ENCODE peak calls at places on chromosomes 7 and 10, in five cellular contexts. One of them, this sample, is unnamed.

GRCh38 chr10:7561216-7561893 is 105.4 kb downstream of the ITIH5 start:
- DNase-seq in fibroblast of the aortic adventitia: peak
- DNase-seq in stimulated activated naive CD4-positive, alpha-beta T cell: no peak
- DNase-seq in stimulated activated CD4-positive, alpha-beta T cell treated with anti-CD3 and anti-CD28 coated beads, Interleukin-15, amount 100 ng/mL, for 24 hours: no peak
- DNase-seq in activated gamma-delta T cell treated with anti-CD3 and anti-CD28 coated beads, Interleukin-2, amount 50 U/mL, for 16 hours: no peak
- DNase-seq in this sample: no peak

GRCh38 chr10:68826764-68827591 is at the start of gene STOX1:
- DNase-seq in activated gamma-delta T cell treated with anti-CD3 and anti-CD28 coated beads, Interleukin-2, amount 50 U/mL, for 16 hours: peak
- DNase-seq in fibroblast of the aortic adventitia: peak
- DNase-seq in stimulated activated CD4-positive, alpha-beta T cell treated with anti-CD3 and anti-CD28 coated beads, Interleukin-15, amount 100 ng/mL, for 24 hours: peak
- DNase-seq in stimulated activated naive CD4-positive, alpha-beta T cell: peak
- DNase-seq in this sample: peak

GRCh38 chr7:105677803-105678583 is 96.7 kb upstream of the EFCAB10 start:
- DNase-seq in activated gamma-delta T cell treated with anti-CD3 and anti-CD28 coated beads, Interleukin-2, amount 50 U/mL, for 16 hours: peak
- DNase-seq in stimulated activated CD4-positive, alpha-beta T cell treated with anti-CD3 and anti-CD28 coated beads, Interleukin-15, amount 100 ng/mL, for 24 hours: peak
- DNase-seq in fibroblast of the aortic adventitia: no peak
- DNase-seq in stimulated activated naive CD4-positive, alpha-beta T cell: peak
- DNase-seq in this sample: no peak

GRCh38 chr10:38147686-38148085 is 53.5 kb downstream of the ZNF37A start:
- DNase-seq in fibroblast of the aortic adventitia: no peak
- DNase-seq in stimulated activated CD4-positive, alpha-beta T cell treated with anti-CD3 and anti-CD28 coated beads, Interleukin-15, amount 100 ng/mL, for 24 hours: no peak
- DNase-seq in activated gamma-delta T cell treated with anti-CD3 and anti-CD28 coated beads, Interleukin-2, amount 50 U/mL, for 16 hours: no peak
- DNase-seq in stimulated activated naive CD4-positive, alpha-beta T cell: no peak
- DNase-seq in this sample: no peak

GRCh38 chr10:118962159-118962863 is 67.2 kb upstream of the NANOS1 start:
- DNase-seq in fibroblast of the aortic adventitia: no peak
- DNase-seq in stimulated activated CD4-positive, alpha-beta T cell treated with anti-CD3 and anti-CD28 coated beads, Interleukin-15, amount 100 ng/mL, for 24 hours: no peak
- DNase-seq in activated gamma-delta T cell treated with anti-CD3 and anti-CD28 coated beads, Interleukin-2, amount 50 U/mL, for 16 hours: no peak
- DNase-seq in stimulated activated naive CD4-positive, alpha-beta T cell: no peak
- DNase-seq in this sample: no peak

GRCh38 chr10:22427890-22428571 is 82.7 kb downstream of the SPAG6 start:
- DNase-seq in activated gamma-delta T cell treated with anti-CD3 and anti-CD28 coated beads, Interleukin-2, amount 50 U/mL, for 16 hours: no peak
- DNase-seq in stimulated activated naive CD4-positive, alpha-beta T cell: no peak
- DNase-seq in stimulated activated CD4-positive, alpha-beta T cell treated with anti-CD3 and anti-CD28 coated beads, Interleukin-15, amount 100 ng/mL, for 24 hours: no peak
- DNase-seq in fibroblast of the aortic adventitia: peak
- DNase-seq in this sample: no peak

GRCh38 chr7:101231644-101232043 is 6.0 kb downstream of the CLDN15 start:
- DNase-seq in fibroblast of the aortic adventitia: no peak
- DNase-seq in activated gamma-delta T cell treated with anti-CD3 and anti-CD28 coated beads, Interleukin-2, amount 50 U/mL, for 16 hours: no peak
- DNase-seq in stimulated activated CD4-positive, alpha-beta T cell treated with anti-CD3 and anti-CD28 coated beads, Interleukin-15, amount 100 ng/mL, for 24 hours: no peak
- DNase-seq in stimulated activated naive CD4-positive, alpha-beta T cell: no peak
- DNase-seq in this sample: no peak

GRCh38 chr7:81719865-81720264 is 50.0 kb downstream of the HGF start:
- DNase-seq in activated gamma-delta T cell treated with anti-CD3 and anti-CD28 coated beads, Interleukin-2, amount 50 U/mL, for 16 hours: no peak
- DNase-seq in fibroblast of the aortic adventitia: no peak
- DNase-seq in stimulated activated naive CD4-positive, alpha-beta T cell: no peak
- DNase-seq in stimulated activated CD4-positive, alpha-beta T cell treated with anti-CD3 and anti-CD28 coated beads, Interleukin-15, amount 100 ng/mL, for 24 hours: no peak
- DNase-seq in this sample: no peak

GRCh38 chr10:119602241-119603095 is 5.7 kb upstream of the TIAL1 start:
- DNase-seq in activated gamma-delta T cell treated with anti-CD3 and anti-CD28 coated beads, Interleukin-2, amount 50 U/mL, for 16 hours: no peak
- DNase-seq in stimulated activated naive CD4-positive, alpha-beta T cell: peak
- DNase-seq in stimulated activated CD4-positive, alpha-beta T cell treated with anti-CD3 and anti-CD28 coated beads, Interleukin-15, amount 100 ng/mL, for 24 hours: peak
- DNase-seq in fibroblast of the aortic adventitia: peak
- DNase-seq in this sample: no peak

GRCh38 chr10:35986756-35987467 is 344.8 kb upstream of the FZD8 start:
- DNase-seq in stimulated activated naive CD4-positive, alpha-beta T cell: no peak
- DNase-seq in activated gamma-delta T cell treated with anti-CD3 and anti-CD28 coated beads, Interleukin-2, amount 50 U/mL, for 16 hours: no peak
- DNase-seq in stimulated activated CD4-positive, alpha-beta T cell treated with anti-CD3 and anti-CD28 coated beads, Interleukin-15, amount 100 ng/mL, for 24 hours: no peak
- DNase-seq in fibroblast of the aortic adventitia: peak
- DNase-seq in this sample: no peak

GRCh38 chr7:99155207-99155606 is 11.3 kb upstream of the SMURF1 start:
- DNase-seq in stimulated activated CD4-positive, alpha-beta T cell treated with anti-CD3 and anti-CD28 coated beads, Interleukin-15, amount 100 ng/mL, for 24 hours: no peak
- DNase-seq in activated gamma-delta T cell treated with anti-CD3 and anti-CD28 coated beads, Interleukin-2, amount 50 U/mL, for 16 hours: no peak
- DNase-seq in stimulated activated naive CD4-positive, alpha-beta T cell: no peak
- DNase-seq in fibroblast of the aortic adventitia: no peak
- DNase-seq in this sample: no peak

GRCh38 chr7:29612596-29612995 is 49.0 kb downstream of the PRR15 start:
- DNase-seq in stimulated activated CD4-positive, alpha-beta T cell treated with anti-CD3 and anti-CD28 coated beads, Interleukin-15, amount 100 ng/mL, for 24 hours: no peak
- DNase-seq in activated gamma-delta T cell treated with anti-CD3 and anti-CD28 coated beads, Interleukin-2, amount 50 U/mL, for 16 hours: no peak
- DNase-seq in stimulated activated naive CD4-positive, alpha-beta T cell: no peak
- DNase-seq in fibroblast of the aortic adventitia: peak
- DNase-seq in this sample: no peak

GRCh38 chr7:12249706-12250105 is 38.6 kb downstream of the TMEM106B start:
- DNase-seq in stimulated activated naive CD4-positive, alpha-beta T cell: no peak
- DNase-seq in stimulated activated CD4-positive, alpha-beta T cell treated with anti-CD3 and anti-CD28 coated beads, Interleukin-15, amount 100 ng/mL, for 24 hours: no peak
- DNase-seq in fibroblast of the aortic adventitia: no peak
- DNase-seq in activated gamma-delta T cell treated with anti-CD3 and anti-CD28 coated beads, Interleukin-2, amount 50 U/mL, for 16 hours: no peak
- DNase-seq in this sample: no peak

GRCh38 chr10:32629910-32630309 is 184.0 kb downstream of the CCDC7 start:
- DNase-seq in fibroblast of the aortic adventitia: no peak
- DNase-seq in stimulated activated CD4-positive, alpha-beta T cell treated with anti-CD3 and anti-CD28 coated beads, Interleukin-15, amount 100 ng/mL, for 24 hours: no peak
- DNase-seq in activated gamma-delta T cell treated with anti-CD3 and anti-CD28 coated beads, Interleukin-2, amount 50 U/mL, for 16 hours: no peak
- DNase-seq in stimulated activated naive CD4-positive, alpha-beta T cell: no peak
- DNase-seq in this sample: no peak

GRCh38 chr7:70828366-70828765 is 303.6 kb upstream of the GALNT17 start:
- DNase-seq in stimulated activated naive CD4-positive, alpha-beta T cell: no peak
- DNase-seq in stimulated activated CD4-positive, alpha-beta T cell treated with anti-CD3 and anti-CD28 coated beads, Interleukin-15, amount 100 ng/mL, for 24 hours: no peak
- DNase-seq in fibroblast of the aortic adventitia: no peak
- DNase-seq in activated gamma-delta T cell treated with anti-CD3 and anti-CD28 coated beads, Interleukin-2, amount 50 U/mL, for 16 hours: no peak
- DNase-seq in this sample: no peak

GRCh38 chr10:10233256-10233655 is 784.4 kb upstream of the CELF2 start:
- DNase-seq in fibroblast of the aortic adventitia: peak
- DNase-seq in stimulated activated CD4-positive, alpha-beta T cell treated with anti-CD3 and anti-CD28 coated beads, Interleukin-15, amount 100 ng/mL, for 24 hours: no peak
- DNase-seq in activated gamma-delta T cell treated with anti-CD3 and anti-CD28 coated beads, Interleukin-2, amount 50 U/mL, for 16 hours: no peak
- DNase-seq in stimulated activated naive CD4-positive, alpha-beta T cell: no peak
- DNase-seq in this sample: no peak

GRCh38 chr7:105245398-105246099 is 143.2 kb downstream of the SRPK2 start:
- DNase-seq in activated gamma-delta T cell treated with anti-CD3 and anti-CD28 coated beads, Interleukin-2, amount 50 U/mL, for 16 hours: no peak
- DNase-seq in stimulated activated naive CD4-positive, alpha-beta T cell: no peak
- DNase-seq in fibroblast of the aortic adventitia: peak
- DNase-seq in stimulated activated CD4-positive, alpha-beta T cell treated with anti-CD3 and anti-CD28 coated beads, Interleukin-15, amount 100 ng/mL, for 24 hours: no peak
- DNase-seq in this sample: no peak

This sample was measured in effector CD8-positive, alpha-beta T cell.